ENCODE peak calls at places on chromosome 11, in seven cellular contexts. One of them, this sample, is unnamed.

GRCh38 chr11:63242089-63242762 is 1.2 kb downstream of the SLC22A25 start:
- DNase-seq in BJ: no peak
- DNase-seq in pancreas: no peak
- DNase-seq in Calu3: no peak
- DNase-seq in A673: no peak
- DNase-seq in fibroblast of pulmonary artery: no peak
- DNase-seq in heart left ventricle: no peak
- DNase-seq in this sample: no peak

GRCh38 chr11:68678031-68678441 is 6.3 kb upstream of the GAL start:
- DNase-seq in Calu3: no peak
- DNase-seq in A673: no peak
- DNase-seq in fibroblast of pulmonary artery: no peak
- DNase-seq in heart left ventricle: no peak
- DNase-seq in pancreas: no peak
- DNase-seq in BJ: no peak
- DNase-seq in this sample: no peak

GRCh38 chr11:838441-839279 is 3.7 kb downstream of the POLR2L start:
- DNase-seq in heart left ventricle: no peak
- DNase-seq in A673: no peak
- DNase-seq in fibroblast of pulmonary artery: no peak
- DNase-seq in BJ: no peak
- DNase-seq in pancreas: no peak
- DNase-seq in Calu3: no peak
- DNase-seq in this sample: no peak

GRCh38 chr11:73317373-73317772 is 9.3 kb downstream of the ARHGEF17 start:
- DNase-seq in A673: peak; percentile 67
- DNase-seq in Calu3: no peak
- DNase-seq in fibroblast of pulmonary artery: no peak
- DNase-seq in heart left ventricle: peak; percentile 81
- DNase-seq in BJ: no peak
- DNase-seq in pancreas: peak; percentile 37
- DNase-seq in this sample: no peak

GRCh38 chr11:86990520-86990919 is 35.3 kb upstream of the FZD4 start:
- DNase-seq in fibroblast of pulmonary artery: peak; percentile 70
- DNase-seq in Calu3: peak; percentile 3
- DNase-seq in pancreas: no peak
- DNase-seq in A673: peak; percentile 90
- DNase-seq in BJ: peak; percentile 39
- DNase-seq in heart left ventricle: no peak
- DNase-seq in this sample: no peak

GRCh38 chr11:13777341-13777985 is 109.0 kb downstream of the FAR1 start:
- DNase-seq in heart left ventricle: no peak
- DNase-seq in pancreas: no peak
- DNase-seq in A673: no peak
- DNase-seq in fibroblast of pulmonary artery: no peak
- DNase-seq in Calu3: no peak
- DNase-seq in BJ: no peak
- DNase-seq in this sample: no peak

GRCh38 chr11:32400670-32401369 is 34.5 kb downstream of the WT1 start:
- DNase-seq in heart left ventricle: no peak
- DNase-seq in BJ: no peak
- DNase-seq in pancreas: no peak
- DNase-seq in A673: no peak
- DNase-seq in Calu3: no peak
- DNase-seq in fibroblast of pulmonary artery: peak; percentile 78
- DNase-seq in this sample: no peak

GRCh38 chr11:119263352-119263940 is 53.5 kb downstream of the MCAM start:
- DNase-seq in BJ: no peak
- DNase-seq in pancreas: no peak
- DNase-seq in heart left ventricle: no peak
- DNase-seq in fibroblast of pulmonary artery: peak; percentile 22
- DNase-seq in A673: no peak
- DNase-seq in Calu3: no peak
- DNase-seq in this sample: no peak

GRCh38 chr11:75319035-75319877 is 32.2 kb downstream of the ARRB1 start:
- DNase-seq in pancreas: peak; percentile 78
- DNase-seq in fibroblast of pulmonary artery: no peak
- DNase-seq in Calu3: peak; percentile 38
- DNase-seq in heart left ventricle: peak; percentile 42
- DNase-seq in A673: no peak
- DNase-seq in BJ: no peak
- DNase-seq in this sample: no peak

GRCh38 chr11:66144000-66144678 is 74.1 kb downstream of the PACS1 start:
- DNase-seq in BJ: no peak
- DNase-seq in fibroblast of pulmonary artery: no peak
- DNase-seq in Calu3: no peak
- DNase-seq in heart left ventricle: no peak
- DNase-seq in A673: no peak
- DNase-seq in pancreas: no peak
- DNase-seq in this sample: no peak

GRCh38 chr11:66006134-66006890 is 4.0 kb downstream of the BANF1 start:
- DNase-seq in fibroblast of pulmonary artery: no peak
- DNase-seq in A673: no peak
- DNase-seq in heart left ventricle: no peak
- DNase-seq in Calu3: no peak
- DNase-seq in pancreas: no peak
- DNase-seq in BJ: no peak
- DNase-seq in this sample: no peak

GRCh38 chr11:128814856-128815705 is 52.0 kb downstream of the KCNJ1 start:
- DNase-seq in heart left ventricle: no peak
- DNase-seq in pancreas: no peak
- DNase-seq in Calu3: peak; percentile 32
- DNase-seq in BJ: peak; percentile 90
- DNase-seq in A673: peak; percentile 81
- DNase-seq in fibroblast of pulmonary artery: peak; percentile 79
- DNase-seq in this sample: no peak

GRCh38 chr11:132992838-132993680 is 539.2 kb downstream of the OPCML start:
- DNase-seq in Calu3: no peak
- DNase-seq in fibroblast of pulmonary artery: no peak
- DNase-seq in BJ: no peak
- DNase-seq in pancreas: no peak
- DNase-seq in heart left ventricle: no peak
- DNase-seq in A673: peak; percentile 46
- DNase-seq in this sample: no peak

GRCh38 chr11:47234669-47235075 is 13.9 kb downstream of the ACP2 start:
- DNase-seq in heart left ventricle: peak; percentile 66
- DNase-seq in fibroblast of pulmonary artery: peak; percentile 41
- DNase-seq in BJ: no peak
- DNase-seq in A673: no peak
- DNase-seq in Calu3: no peak
- DNase-seq in pancreas: peak; percentile 88
- DNase-seq in this sample: no peak

GRCh38 chr11:122235615-122236014 is 119.6 kb upstream of the BLID start:
- DNase-seq in BJ: peak; percentile 80
- DNase-seq in fibroblast of pulmonary artery: peak; percentile 61
- DNase-seq in A673: no peak
- DNase-seq in pancreas: no peak
- DNase-seq in heart left ventricle: no peak
- DNase-seq in Calu3: no peak
- DNase-seq in this sample: no peak

GRCh38 chr11:10887307-10887706 is 29.5 kb upstream of the ZBED5 start:
- DNase-seq in heart left ventricle: no peak
- DNase-seq in A673: no peak
- DNase-seq in pancreas: no peak
- DNase-seq in Calu3: no peak
- DNase-seq in fibroblast of pulmonary artery: no peak
- DNase-seq in BJ: no peak
- DNase-seq in this sample: no peak

GRCh38 chr11:104700609-104701008 is 197.7 kb downstream of the CASP12 start:
- DNase-seq in A673: no peak
- DNase-seq in Calu3: no peak
- DNase-seq in fibroblast of pulmonary artery: peak; percentile 56
- DNase-seq in pancreas: no peak
- DNase-seq in BJ: peak; percentile 5
- DNase-seq in heart left ventricle: no peak
- DNase-seq in this sample: no peak

GRCh38 chr11:111777094-111778046 is 11.2 kb upstream of the PPP2R1B start:
- DNase-seq in Calu3: peak; percentile 23
- DNase-seq in pancreas: no peak
- DNase-seq in A673: peak; percentile 88
- DNase-seq in fibroblast of pulmonary artery: peak; percentile 90
- DNase-seq in heart left ventricle: no peak
- DNase-seq in BJ: no peak
- DNase-seq in this sample: peak; percentile 66

GRCh38 chr11:57775474-57775873 is 13.9 kb downstream of the CTNND1 start:
- DNase-seq in Calu3: no peak
- DNase-seq in pancreas: no peak
- DNase-seq in heart left ventricle: no peak
- DNase-seq in A673: no peak
- DNase-seq in fibroblast of pulmonary artery: no peak
- DNase-seq in BJ: no peak
- DNase-seq in this sample: no peak

DNA sequence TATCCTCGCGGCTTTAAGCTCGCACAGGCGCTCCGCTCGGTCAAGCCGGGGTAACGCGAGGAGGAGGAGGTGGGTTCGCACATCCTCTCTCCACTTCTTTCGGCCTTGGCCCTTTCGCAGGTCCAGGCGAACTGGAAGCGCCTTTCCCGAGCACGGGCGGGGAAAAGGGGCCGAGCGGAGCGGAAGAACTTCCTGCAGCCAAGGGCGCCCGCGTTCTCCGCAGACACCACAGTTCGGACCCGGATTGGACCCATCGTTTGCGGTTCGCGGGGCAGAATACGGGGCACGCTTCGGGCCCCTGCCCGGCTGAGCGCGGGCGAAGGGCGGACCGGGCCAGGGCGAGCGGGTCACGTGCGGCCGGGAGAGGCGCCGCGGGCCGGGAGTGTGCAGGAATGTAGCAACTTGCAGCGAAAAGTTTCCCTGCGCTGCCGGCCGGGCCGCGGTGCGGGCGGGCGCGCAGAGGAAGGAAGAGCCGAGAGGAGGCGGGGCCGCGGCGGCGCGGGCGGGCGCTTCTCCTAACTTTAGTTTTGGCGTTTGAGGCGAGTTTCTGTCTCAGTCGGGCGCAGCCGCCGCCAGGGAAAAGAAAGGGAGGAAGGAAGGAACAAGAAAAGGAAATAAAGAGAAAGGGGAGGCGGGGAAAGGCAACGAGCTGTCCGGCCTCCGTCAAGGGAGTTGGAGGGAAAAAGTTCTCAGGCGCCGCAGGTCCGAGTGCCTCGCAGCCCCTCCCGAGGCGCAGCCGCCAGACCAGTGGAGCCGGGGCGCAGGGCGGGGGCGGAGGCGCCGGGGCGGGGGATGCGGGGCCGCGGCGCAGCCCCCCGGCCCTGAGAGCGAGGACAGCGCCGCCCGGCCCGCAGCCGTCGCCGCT is at the start of gene YAP1:
- DNase-seq in Calu3: peak; percentile 85
- DNase-seq in A673: peak; percentile 98
- DNase-seq in fibroblast of pulmonary artery: peak; percentile 94
- DNase-seq in pancreas: peak; percentile 92
- DNase-seq in BJ: peak; percentile 46
- DNase-seq in heart left ventricle: peak; percentile 93
- DNase-seq in this sample: peak; percentile 77
- TF ChIP-seq CTCF in Calu3: no peak
- TF ChIP-seq CTCF in A673: no peak
- TF ChIP-seq CTCF in fibroblast of pulmonary artery: no peak
- TF ChIP-seq CTCF in pancreas: no peak
- TF ChIP-seq CTCF in BJ: no peak
- TF ChIP-seq CTCF in heart left ventricle: no peak
- TF ChIP-seq CTCF in this sample: no peak

GRCh38 chr11:102611291-102611690 is 13.8 kb downstream of the MMP20 start:
- DNase-seq in BJ: no peak
- DNase-seq in Calu3: no peak
- DNase-seq in A673: no peak
- DNase-seq in heart left ventricle: no peak
- DNase-seq in fibroblast of pulmonary artery: no peak
- DNase-seq in pancreas: no peak
- DNase-seq in this sample: peak; percentile 26
- TF ChIP-seq CTCF in BJ: no peak
- TF ChIP-seq CTCF in Calu3: no peak
- TF ChIP-seq CTCF in A673: no peak
- TF ChIP-seq CTCF in heart left ventricle: no peak
- TF ChIP-seq CTCF in fibroblast of pulmonary artery: no peak
- TF ChIP-seq CTCF in pancreas: no peak
- TF ChIP-seq CTCF in this sample: no peak

GRCh38 chr11:3122775-3123201 is 42.3 kb downstream of the OSBPL5 start:
- DNase-seq in Calu3: no peak
- DNase-seq in heart left ventricle: peak; percentile 62
- DNase-seq in BJ: no peak
- DNase-seq in fibroblast of pulmonary artery: no peak
- DNase-seq in A673: no peak
- DNase-seq in pancreas: peak; percentile 56
- DNase-seq in this sample: no peak
- TF ChIP-seq CTCF in Calu3: no peak
- TF ChIP-seq CTCF in heart left ventricle: no peak
- TF ChIP-seq CTCF in BJ: no peak
- TF ChIP-seq CTCF in fibroblast of pulmonary artery: no peak
- TF ChIP-seq CTCF in A673: no peak
- TF ChIP-seq CTCF in pancreas: no peak
- TF ChIP-seq CTCF in this sample: no peak

DNA sequence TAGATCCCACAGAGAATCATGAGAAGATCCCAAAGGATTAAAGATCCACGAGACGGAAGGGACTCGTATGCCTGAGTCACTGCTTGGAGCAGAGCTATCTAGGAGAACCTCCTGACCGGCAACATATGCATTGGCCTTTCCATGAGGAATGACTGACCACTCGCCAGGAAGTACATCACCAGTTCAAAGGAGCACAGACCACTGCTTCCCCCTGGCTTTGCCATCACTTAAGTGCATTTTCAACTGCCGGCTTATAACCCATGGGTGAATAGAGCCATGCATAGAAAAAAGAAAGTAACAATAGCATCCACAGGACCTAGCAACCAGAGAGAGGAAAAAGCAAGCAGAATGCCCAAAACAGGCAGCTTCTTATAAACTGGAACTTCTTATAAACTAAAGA is 98.3 kb upstream of the ZC3H12C start:
- DNase-seq in fibroblast of pulmonary artery: no peak
- DNase-seq in BJ: no peak
- DNase-seq in pancreas: no peak
- DNase-seq in Calu3: no peak
- DNase-seq in heart left ventricle: no peak
- DNase-seq in A673: no peak
- DNase-seq in this sample: no peak
- TF ChIP-seq CTCF in fibroblast of pulmonary artery: no peak
- TF ChIP-seq CTCF in BJ: no peak
- TF ChIP-seq CTCF in pancreas: no peak
- TF ChIP-seq CTCF in Calu3: no peak
- TF ChIP-seq CTCF in heart left ventricle: no peak
- TF ChIP-seq CTCF in A673: no peak
- TF ChIP-seq CTCF in this sample: no peak

DNA sequence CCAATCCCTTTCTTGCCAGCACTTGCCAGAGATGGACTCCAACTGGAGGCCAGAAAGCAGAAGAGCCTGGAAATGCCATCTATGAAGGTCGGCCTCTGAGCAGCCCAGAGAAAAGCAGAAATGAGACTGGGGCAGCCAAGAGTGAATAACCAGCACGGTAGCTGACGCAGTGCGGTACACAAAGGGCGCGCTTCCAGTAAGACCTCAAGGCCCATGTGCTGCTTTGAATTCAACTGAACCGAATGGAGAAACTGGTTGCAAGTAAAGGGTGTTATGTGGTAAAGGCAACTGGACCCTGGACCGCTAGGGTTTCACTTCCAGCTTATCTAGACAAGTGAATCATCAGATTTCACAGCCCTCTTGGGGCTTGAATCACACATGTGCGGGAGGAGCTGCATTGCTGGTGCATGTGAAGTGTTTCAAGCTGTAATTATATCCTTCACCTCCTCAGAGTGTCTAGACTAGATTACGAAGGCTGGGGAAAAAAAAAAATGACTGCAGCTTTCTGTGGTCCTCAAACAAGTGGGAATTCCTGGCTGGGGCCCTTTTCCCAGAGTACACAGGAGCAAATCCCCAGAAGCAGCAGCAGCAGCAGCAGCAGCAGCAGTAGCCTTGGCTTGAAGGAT is 128.9 kb downstream of the CCDC34 start:
- DNase-seq in fibroblast of pulmonary artery: peak; percentile 86
- DNase-seq in BJ: peak; percentile 66
- DNase-seq in heart left ventricle: peak; percentile 54
- DNase-seq in A673: peak; percentile 98
- DNase-seq in pancreas: no peak
- DNase-seq in Calu3: no peak
- DNase-seq in this sample: no peak
- TF ChIP-seq CTCF in fibroblast of pulmonary artery: peak; percentile 5
- TF ChIP-seq CTCF in BJ: peak; percentile 14
- TF ChIP-seq CTCF in heart left ventricle: no peak
- TF ChIP-seq CTCF in A673: peak; percentile 43
- TF ChIP-seq CTCF in pancreas: no peak
- TF ChIP-seq CTCF in Calu3: no peak
- TF ChIP-seq CTCF in this sample: no peak

This sample was measured in GM13977.